ENCODE peak calls at places on chromosomes 11 and 22, in six cellular contexts. Q is ovary, S is fibroblast of lung, Y is IMR-90, J is pancreas, D is AG10803. C is an unnamed sample.
A peak's percentile ranks its signal among the peaks of the same experiment; 100 is the strongest.

GRCh38 chr11:2775083-2775625 is 75.4 kb upstream of the KCNQ1OT1 start:
- DNase-seq in J (peak; percentile 61), S (no peak), D (no peak), Y (no peak), Q (peak; percentile 16), C (no peak)

GRCh38 chr11:43951231-43951630 is 8.8 kb downstream of the C11orf96 start:
- DNase-seq in Y (no peak), J (no peak), D (no peak), S (peak; percentile 61), Q (no peak), C (no peak)

GRCh38 chr22:35540600-35541253 is at the start of gene RASD2:
- DNase-seq in Q (no peak), S (no peak), Y (peak; percentile 19), D (peak; percentile 49), J (peak; percentile 72), C (peak; percentile 37)

GRCh38 chr22:49133541-49133940 is 694.1 kb downstream of the BRD1 start:
- DNase-seq in Y (no peak), J (no peak), S (no peak), Q (no peak), D (no peak), C (no peak)

GRCh38 chr22:49726701-49727101 is 101.0 kb downstream of the BRD1 start:
- DNase-seq in J (no peak), Y (no peak), Q (no peak), D (no peak), S (no peak), C (no peak)

GRCh38 chr11:94170953-94171352 is 42.3 kb downstream of the PANX1 start:
- DNase-seq in Y (no peak), J (no peak), S (no peak), D (no peak), Q (no peak), C (no peak)

GRCh38 chr11:34970480-34970879 is 54.1 kb downstream of the PDHX start:
- DNase-seq in Y (no peak), D (peak; percentile 72), Q (no peak), S (no peak), J (no peak), C (no peak)

GRCh38 chr22:42931421-42932196 is 74.5 kb upstream of the ARFGAP3 start:
- DNase-seq in Y (peak; percentile 18), J (no peak), Q (no peak), D (peak; percentile 86), S (no peak), C (no peak)

DNA sequence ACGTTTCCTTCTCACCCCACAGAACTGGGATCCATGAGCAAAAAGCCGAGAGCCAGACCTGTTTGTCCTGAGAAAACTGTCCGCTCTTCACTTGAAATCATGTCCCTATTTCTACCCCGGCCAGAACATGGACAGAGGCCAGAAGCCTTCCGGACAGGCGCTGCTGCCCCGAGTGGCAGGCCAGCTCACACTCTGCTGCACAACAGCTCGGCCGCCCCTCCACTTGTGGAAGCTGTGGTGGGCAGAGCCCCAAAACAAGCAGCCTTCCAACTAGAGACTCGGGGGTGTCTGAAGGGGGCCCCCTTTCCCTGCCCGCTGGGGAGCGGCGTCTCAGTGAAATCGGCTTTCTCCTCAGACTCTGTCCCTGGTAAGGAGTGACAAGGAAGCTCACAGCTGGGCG is 24.0 kb downstream of the CD5 start:
- DNase-seq in S (no peak), Y (no peak), D (no peak), J (peak; percentile 49), Q (peak; percentile 82), C (no peak)
- TF ChIP-seq CTCF in S (no peak), Y (no peak), D (no peak), J (no peak), Q (no peak), C (no peak)

GRCh38 chr11:119741369-119742262 is 12.6 kb upstream of the NECTIN1 start:
- DNase-seq in Y (no peak), S (no peak), D (no peak), J (no peak), Q (no peak), C (peak; percentile 37)
- H3K4me3 ChIP-seq in Y (no peak overlapping the region), S (no peak overlapping the region), D (no peak overlapping the region), J (no peak overlapping the region), Q (no peak overlapping the region), C (no peak overlapping the region)

GRCh38 chr11:12085371-12086251 is 24.8 kb upstream of the MICAL2 start:
- DNase-seq in S (peak; percentile 64), J (no peak), D (peak; percentile 63), Y (peak; percentile 64), Q (no peak), C (no peak)

GRCh38 chr11:12084191-12084717 is 26.1 kb upstream of the MICAL2 start:
- DNase-seq in D (no peak), Y (no peak), S (no peak), J (no peak), Q (no peak), C (no peak)

GRCh38 chr11:12079726-12080556 is 30.4 kb upstream of the MICAL2 start:
- DNase-seq in D (peak; percentile 98), S (peak; percentile 99), Y (peak; percentile 99), Q (peak; percentile 50), J (no peak), C (peak; percentile 98)

GRCh38 chr11:12086271-12087074 is 23.9 kb upstream of the MICAL2 start:
- DNase-seq in Q (no peak), S (peak; percentile 99), D (peak; percentile 98), J (no peak), Y (peak; percentile 97), C (peak; percentile 94)

DNA sequence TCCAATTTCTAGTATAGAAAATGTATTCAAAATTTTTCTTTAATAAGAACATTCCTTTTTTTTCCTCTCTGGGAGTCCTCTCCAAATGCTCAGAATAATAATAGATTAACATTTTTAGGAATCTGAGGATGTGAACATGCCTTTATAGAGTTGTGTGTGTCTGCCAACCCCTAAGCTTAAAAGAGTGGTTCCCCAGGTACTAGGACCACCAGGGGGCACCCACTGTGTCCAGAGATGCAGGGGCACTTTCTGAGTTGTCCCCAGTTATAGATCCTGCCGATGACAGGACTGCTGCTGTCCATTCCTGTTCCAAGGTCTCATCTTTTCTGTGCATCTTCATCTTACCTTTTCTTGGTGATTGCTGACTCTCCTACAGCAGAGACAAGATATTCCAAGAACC is 27.0 kb upstream of the MICAL2 start:
- DNase-seq in J (no peak), S (no peak), Y (no peak), D (no peak), Q (no peak), C (no peak)
- TF ChIP-seq CTCF in J (no peak), S (peak; percentile 12), Y (peak; percentile 14), D (no peak), Q (no peak), C (no peak)

GRCh38 chr11:77127674-77127968 is 425 bp upstream of the MYO7A start:
- DNase-seq in D (no peak), Y (no peak), S (no peak), J (no peak), Q (no peak), C (no peak)
- H3K4me3 ChIP-seq in D (peak overlapping the region; percentile 59), Y (peak overlapping the region; percentile 33), S (peak overlapping the region; percentile 16), J (peak overlapping the region; percentile 18), Q (peak overlapping the region; percentile 41), C (peak overlapping the region; percentile 35)

C was measured in epithelial cell of esophagus.